ENCODE peak calls at places on chromosomes 5 and 9, in eight cellular contexts. F is NCI-H1092; P is midbrain; J is AG10803; K is stimulated activated CD8-positive, alpha-beta memory T cell treated with anti-CD3 and anti-CD28 coated beads, Interleukin-15, amount 100 ng/mL, for 4 hours; M is spleen; I is SW 1271; A is stimulated activated CD4-positive, alpha-beta T cell treated with anti-CD3 and anti-CD28 coated beads, Interleukin-2, amount 100 ng/mL, for 48 hours. Z is an unnamed sample.

GRCh38 chr9:114364528-114365041 is 23.2 kb downstream of the AKNA start:
- DNase-seq in P (no peak), J (no peak), F (no peak), M (no peak), A (no peak), K (no peak), I (no peak), Z (no peak)

GRCh38 chr5:114355086-114355830 is 6.6 kb upstream of the KCNN2 start:
- DNase-seq in J (no peak), K (no peak), A (no peak), P (peak; percentile 24), F (no peak), I (no peak), M (no peak), Z (no peak)

GRCh38 chr5:139808481-139809330 is 13.1 kb downstream of the PSD2 start:
- DNase-seq in I (no peak), K (no peak), J (peak; percentile 15), A (peak; percentile 38), M (peak; percentile 66), F (no peak), P (no peak), Z (no peak)

GRCh38 chr5:74199005-74199404 is 441.5 kb downstream of the ENC1 start:
- DNase-seq in A (no peak), P (no peak), K (no peak), F (no peak), M (no peak), I (no peak), J (peak; percentile 61), Z (no peak)

GRCh38 chr5:146243217-146243616 is 39.8 kb downstream of the RBM27 start:
- DNase-seq in I (no peak), P (no peak), F (no peak), K (no peak), A (no peak), M (no peak), J (peak; percentile 17), Z (no peak)

GRCh38 chr9:129773262-129774048 is 20.6 kb upstream of the PTGES start:
- DNase-seq in A (no peak), K (no peak), J (peak; percentile 75), P (no peak), M (peak; percentile 78), I (no peak), F (no peak), Z (no peak)

GRCh38 chr5:80082731-80083114 is 47.6 kb downstream of the THBS4 start:
- DNase-seq in K (no peak), F (peak; percentile 72), M (peak; percentile 87), A (peak; percentile 81), I (peak; percentile 12), P (peak; percentile 80), J (peak; percentile 75), Z (peak; percentile 54)

GRCh38 chr9:124122813-124123462 is 111.4 kb downstream of the LHX2 start:
- DNase-seq in A (no peak), F (no peak), K (no peak), M (no peak), J (peak; percentile 66), P (no peak), I (peak; percentile 35), Z (no peak)

GRCh38 chr5:124650960-124651662 is 95.3 kb downstream of the ZNF608 start:
- DNase-seq in P (no peak), M (no peak), A (no peak), K (no peak), J (peak; percentile 85), F (no peak), I (no peak), Z (no peak)

GRCh38 chr5:176409765-176410164 is 6.6 kb downstream of the CLTB start:
- DNase-seq in P (no peak), F (no peak), I (no peak), M (no peak), J (no peak), A (no peak), K (no peak), Z (no peak)

GRCh38 chr9:20024159-20024571 is 235.3 kb upstream of the SLC24A2 start:
- DNase-seq in J (no peak), M (no peak), A (no peak), K (no peak), I (no peak), P (no peak), F (no peak), Z (no peak)